ENCODE peak calls at places on chromosomes 12 and 14, in four cellular contexts. A, M, B and C are unnamed samples.

GRCh38 chr12:55002355-55002754 is 17.4 kb upstream of the NEUROD4 start:
- DNase-seq in B (no peak), A (no peak), M (no peak), C (no peak)

GRCh38 chr12:13173537-13173936 is 23.0 kb upstream of the EMP1 start:
- DNase-seq in M (peak; percentile 97), B (peak; percentile 75), A (peak; percentile 44), C (no peak)

GRCh38 chr12:104599985-104600712 is 143.4 kb downstream of the CHST11 start:
- DNase-seq in B (no peak), M (no peak), A (no peak), C (no peak)

GRCh38 chr14:38837333-38838048 is 265.5 kb downstream of the SEC23A start:
- DNase-seq in B (no peak), M (no peak), A (no peak), C (no peak)

GRCh38 chr12:28191690-28192089 is 1.4 kb downstream of the CCDC91 start:
- DNase-seq in M (peak; percentile 19), A (no peak), B (no peak), C (no peak)

GRCh38 chr12:56630180-56630632 is at the start of gene BAZ2A:
- DNase-seq in B (peak; percentile 78), A (peak; percentile 93), M (peak; percentile 77), C (no peak)

GRCh38 chr12:66676241-66676640 is 2.6 kb downstream of the GRIP1 start:
- DNase-seq in B (no peak), M (no peak), A (no peak), C (no peak)

GRCh38 chr12:100987552-100988277 is 193.1 kb downstream of the ANO4 start:
- DNase-seq in B (peak; percentile 66), M (peak; percentile 77), A (peak; percentile 55), C (no peak)

GRCh38 chr12:92398565-92399309 is 253.1 kb upstream of the BTG1 start:
- DNase-seq in M (no peak), B (no peak), A (no peak), C (no peak)

GRCh38 chr12:12016284-12017100 is 54.2 kb upstream of the BCL2L14 start:
- DNase-seq in B (no peak), M (peak; percentile 39), A (no peak), C (no peak)

GRCh38 chr12:39643052-39643451 is 23.4 kb upstream of the ABCD2 start:
- DNase-seq in B (no peak), M (no peak), A (no peak), C (no peak)

GRCh38 chr14:75229923-75230792 is 48.5 kb upstream of the FOS start:
- DNase-seq in M (peak; percentile 79), A (no peak), B (peak; percentile 74), C (peak; percentile 93)

GRCh38 chr14:34501004-34501580 is 38.4 kb downstream of the EAPP start:
- DNase-seq in M (peak; percentile 53), B (no peak), A (no peak), C (no peak)

GRCh38 chr14:34498684-34499412 is 36.8 kb upstream of the SPTSSA start:
- DNase-seq in B (peak; percentile 82), A (no peak), M (peak; percentile 26), C (no peak)

GRCh38 chr14:34502826-34503225 is 36.7 kb downstream of the EAPP start:
- DNase-seq in A (no peak), B (no peak), M (peak; percentile 63), C (no peak)

GRCh38 chr14:34496679-34497513 is 34.9 kb upstream of the SPTSSA start:
- DNase-seq in B (peak; percentile 98), A (peak; percentile 58), M (peak; percentile 100), C (no peak)

GRCh38 chr14:34501997-34502396 is 37.5 kb downstream of the EAPP start:
- DNase-seq in B (no peak), A (no peak), M (peak; percentile 45), C (no peak)
- TF ChIP-seq EZH2 in B (no peak), A (no peak), M (no peak), C (no peak)

GRCh38 chr12:62435337-62436163 is 31.1 kb upstream of the MON2 start:
- DNase-seq in M (peak; percentile 59), B (peak; percentile 77), A (peak; percentile 75), C (no peak)
- H3K9ac ChIP-seq in M (no peak overlapping the region), B (peak overlapping the region; percentile 0), A (peak overlapping the region; percentile 34), C (no peak overlapping the region)

GRCh38 chr14:88286309-88286708 is 36.8 kb downstream of the KCNK10 start:
- DNase-seq in A (no peak), B (no peak), M (no peak), C (no peak)

GRCh38 chr14:88289996-88290395 is 33.1 kb downstream of the KCNK10 start:
- DNase-seq in B (no peak), M (no peak), A (no peak), C (no peak)

DNA sequence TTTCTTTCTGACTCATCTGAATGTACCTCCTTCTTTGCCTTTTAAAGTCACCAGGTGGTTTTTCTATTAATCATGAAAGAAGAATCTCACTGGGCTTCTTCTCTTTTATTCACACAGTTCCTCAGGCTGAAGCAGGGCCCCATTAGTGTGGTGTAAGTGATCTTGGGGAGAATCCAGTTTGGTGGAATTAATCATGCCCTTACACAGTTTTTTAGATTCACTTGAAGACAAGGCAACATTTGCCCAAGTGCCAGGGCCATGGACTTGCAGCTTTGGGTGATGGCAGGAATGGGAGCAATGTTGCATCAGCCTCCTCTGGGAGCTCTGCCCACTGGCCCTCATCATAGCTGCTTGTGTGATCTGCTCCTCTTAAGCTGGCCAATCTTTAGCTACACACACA is 33.9 kb downstream of the KCNK10 start:
- DNase-seq in B (peak; percentile 76), A (no peak), M (no peak), C (no peak)
- H3K4me3 ChIP-seq in B (no peak overlapping the region), A (no peak overlapping the region), M (no peak overlapping the region), C (no peak overlapping the region)

GRCh38 chr14:102923201-102923919 is 897 bp downstream of the AMN start:
- DNase-seq in M (no peak), A (no peak), B (no peak), C (no peak)
- TF ChIP-seq EZH2 in M (peak; percentile 94), A (peak; percentile 86), B (no peak), C (no peak)

DNA sequence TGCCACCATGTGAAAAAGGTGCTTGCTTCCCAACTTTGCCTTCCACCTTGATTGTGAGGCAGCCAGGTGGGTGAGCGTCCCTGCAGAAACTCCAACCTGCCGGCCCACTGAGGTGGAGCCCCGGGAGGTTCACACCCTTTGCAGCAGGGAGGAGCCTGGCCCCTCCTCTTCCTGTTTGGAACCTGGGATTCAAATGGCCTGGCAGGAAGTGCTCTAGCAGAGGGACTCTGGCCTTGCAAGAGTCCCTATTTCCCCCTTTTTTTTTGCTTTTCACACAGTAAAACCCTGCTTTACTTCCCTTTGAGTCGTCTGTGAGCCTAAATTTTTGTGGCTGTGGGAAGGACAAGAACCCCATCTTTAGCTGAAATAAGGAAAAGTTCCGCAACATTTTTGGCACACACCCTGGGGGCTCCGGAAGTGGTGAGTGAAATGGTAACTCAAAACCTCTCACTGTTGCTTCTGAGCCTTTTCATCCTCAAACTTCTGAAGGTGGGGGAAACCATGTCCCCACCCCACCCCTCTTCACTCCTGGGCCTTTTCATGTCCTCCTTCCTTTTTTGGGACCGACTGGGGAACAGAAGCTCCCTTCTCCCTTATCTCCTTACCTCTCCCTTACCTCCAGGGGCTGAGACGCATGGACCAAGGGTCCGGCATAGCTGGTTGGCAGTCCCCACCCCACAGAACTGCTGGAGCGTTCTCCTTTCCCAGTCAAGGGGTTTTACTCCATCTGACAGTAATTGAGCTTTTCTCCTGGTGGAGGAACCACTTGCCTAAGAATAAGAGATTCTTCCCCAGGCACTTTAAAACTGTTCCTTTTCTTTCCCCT is 102.0 kb downstream of the KCNMB4 start:
- DNase-seq in A (no peak), M (no peak), B (no peak), C (no peak)
- H3K9ac ChIP-seq in A (no peak overlapping the region), M (no peak overlapping the region), B (no peak overlapping the region), C (no peak overlapping the region)

GRCh38 chr12:53383258-53383657 is 3.3 kb downstream of the SP1 start:
- DNase-seq in B (peak; percentile 25), M (no peak), A (no peak), C (no peak)
- H3K4me3 ChIP-seq in B (peak overlapping the region; percentile 71), M (peak overlapping the region; percentile 50), A (no peak overlapping the region), C (peak overlapping the region; percentile 54)

GRCh38 chr14:51094901-51095853 is at the start of gene TRIM9:
- DNase-seq in A (peak; percentile 97), M (peak; percentile 97), B (peak; percentile 99), C (peak; percentile 84)
- TF ChIP-seq EZH2 in A (no peak), M (no peak), B (no peak), C (no peak)

DNA sequence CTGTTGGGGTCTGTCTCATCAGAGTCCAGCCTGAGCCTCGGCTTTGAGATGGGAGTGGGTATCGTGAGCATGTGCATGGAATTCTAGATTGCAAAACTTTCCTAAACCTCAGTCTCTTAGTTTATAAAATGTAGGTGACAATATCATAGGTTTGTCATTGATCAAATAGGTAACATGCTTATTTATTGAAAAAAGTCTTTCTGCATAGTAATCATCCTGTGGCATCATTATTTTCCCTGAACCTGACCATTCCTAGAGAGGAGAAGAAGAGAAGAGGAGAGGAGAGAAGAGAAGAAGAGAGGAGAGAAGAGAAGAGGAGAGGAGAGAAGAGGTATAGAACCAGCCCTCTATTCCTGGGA is 4.1 kb downstream of the SMIM41 start:
- DNase-seq in M (no peak), A (no peak), B (no peak), C (no peak)
- H3K9ac ChIP-seq in M (no peak overlapping the region), A (no peak overlapping the region), B (no peak overlapping the region), C (no peak overlapping the region)

GRCh38 chr14:62432955-62433354 is 612.3 kb downstream of the KCNH5 start:
- DNase-seq in M (no peak), A (no peak), B (no peak), C (no peak)
- H3K4me3 ChIP-seq in M (no peak overlapping the region), A (no peak overlapping the region), B (no peak overlapping the region), C (no peak overlapping the region)